ENCODE peak calls at places on chromosomes 13 and 19, in ten cellular contexts. D is epithelial cell of esophagus, W is cardiac muscle cell, T is mucosa of descending colon, U is heart right ventricle, V is thoracic aorta, J is Peyer's patch, C is NB4, X is uterus, G is bronchial epithelial cell. O is an unnamed sample.
A peak's percentile ranks its signal among the peaks of the same experiment; 100 is the strongest.

GRCh38 chr19:34180273-34180672 is 8.0 kb downstream of the LSM14A start:
- DNase-seq in D (no peak), W (no peak), T (no peak), U (no peak), V (no peak), J (no peak), C (no peak), X (no peak), G (no peak), O (no peak)

GRCh38 chr13:23899555-23899954 is 2.3 kb upstream of the C1QTNF9B start:
- DNase-seq in D (peak; percentile 35), W (peak; percentile 40), T (peak; percentile 18), U (peak; percentile 59), V (no peak), J (no peak), C (peak; percentile 20), X (peak; percentile 37), G (peak; percentile 37), O (no peak)

GRCh38 chr13:46324976-46325375 is 62.1 kb downstream of the RUBCNL start:
- DNase-seq in D (peak; percentile 66), W (no peak), T (no peak), U (no peak), V (no peak), J (no peak), C (no peak), X (no peak), G (peak; percentile 46), O (no peak)

GRCh38 chr19:49056101-49056901 is 1.2 kb downstream of the CGB7 start:
- DNase-seq in D (peak; percentile 68), W (peak; percentile 69), T (peak; percentile 74), U (peak; percentile 43), V (no peak), J (peak; percentile 45), C (peak; percentile 79), X (peak; percentile 28), G (peak; percentile 57), O (peak; percentile 72)

GRCh38 chr19:33175886-33176669 is 18.1 kb upstream of the LRP3 start:
- DNase-seq in D (peak; percentile 26), W (peak; percentile 56), T (no peak), U (no peak), V (no peak), J (no peak), C (peak; percentile 53), X (peak; percentile 43), G (no peak), O (no peak)

GRCh38 chr13:37747071-37747612 is 122.4 kb downstream of the TRPC4 start:
- DNase-seq in D (peak; percentile 84), W (no peak), T (no peak), U (no peak), V (no peak), J (no peak), C (no peak), X (no peak), G (peak; percentile 80), O (no peak)

GRCh38 chr19:51372021-51372648 is 319 bp downstream of the NKG7 start:
- DNase-seq in D (no peak), W (no peak), T (no peak), U (no peak), V (no peak), J (no peak), C (no peak), X (no peak), G (no peak), O (no peak)

GRCh38 chr19:40640744-40641143 is 39.6 kb downstream of the LTBP4 start:
- DNase-seq in D (no peak), W (no peak), T (no peak), U (peak; percentile 46), V (no peak), J (no peak), C (peak; percentile 46), X (no peak), G (peak; percentile 17), O (no peak)

GRCh38 chr13:43113603-43114002 is 90.2 kb downstream of the DNAJC15 start:
- DNase-seq in D (no peak), W (no peak), T (no peak), U (no peak), V (no peak), J (no peak), C (no peak), X (no peak), G (no peak), O (no peak)

GRCh38 chr13:96821381-96821780 is 172.9 kb downstream of the OXGR1 start:
- DNase-seq in D (peak; percentile 41), W (no peak), T (no peak), U (no peak), V (no peak), J (no peak), C (no peak), X (no peak), G (peak; percentile 22), O (no peak)

GRCh38 chr13:110405597-110406450 is 98.7 kb downstream of the COL4A2 start:
- DNase-seq in D (no peak), W (no peak), T (no peak), U (no peak), V (no peak), J (no peak), C (no peak), X (no peak), G (peak; percentile 26), O (no peak)

GRCh38 chr19:49331616-49332055 is 3.6 kb upstream of the CD37 start:
- DNase-seq in D (peak; percentile 62), W (peak; percentile 36), T (peak; percentile 44), U (no peak), V (no peak), J (peak; percentile 72), C (peak; percentile 66), X (no peak), G (peak; percentile 61), O (no peak)

GRCh38 chr19:31312004-31312403 is 37.2 kb downstream of the TSHZ3 start:
- DNase-seq in D (peak; percentile 10), W (no peak), T (peak; percentile 21), U (peak; percentile 34), V (no peak), J (no peak), C (peak; percentile 78), X (peak; percentile 70), G (peak; percentile 16), O (no peak)

GRCh38 chr13:46166947-46167610 is 14.9 kb downstream of the LCP1 start:
- DNase-seq in D (no peak), W (no peak), T (no peak), U (no peak), V (no peak), J (no peak), C (peak; percentile 47), X (no peak), G (no peak), O (no peak)

GRCh38 chr19:56309511-56310185 is 5.0 kb downstream of the ZSCAN5A start:
- DNase-seq in D (peak; percentile 75), W (peak; percentile 62), T (peak; percentile 57), U (no peak), V (no peak), J (peak; percentile 32), C (peak; percentile 73), X (no peak), G (no peak), O (peak; percentile 44)
- TF ChIP-seq CTCF in D (peak; percentile 90), W (peak; percentile 83), T (peak; percentile 68), U (peak; percentile 64), V (peak; percentile 38), J (peak; percentile 59), C (peak; percentile 95), X (no peak), G (peak; percentile 85), O (no peak)

DNA sequence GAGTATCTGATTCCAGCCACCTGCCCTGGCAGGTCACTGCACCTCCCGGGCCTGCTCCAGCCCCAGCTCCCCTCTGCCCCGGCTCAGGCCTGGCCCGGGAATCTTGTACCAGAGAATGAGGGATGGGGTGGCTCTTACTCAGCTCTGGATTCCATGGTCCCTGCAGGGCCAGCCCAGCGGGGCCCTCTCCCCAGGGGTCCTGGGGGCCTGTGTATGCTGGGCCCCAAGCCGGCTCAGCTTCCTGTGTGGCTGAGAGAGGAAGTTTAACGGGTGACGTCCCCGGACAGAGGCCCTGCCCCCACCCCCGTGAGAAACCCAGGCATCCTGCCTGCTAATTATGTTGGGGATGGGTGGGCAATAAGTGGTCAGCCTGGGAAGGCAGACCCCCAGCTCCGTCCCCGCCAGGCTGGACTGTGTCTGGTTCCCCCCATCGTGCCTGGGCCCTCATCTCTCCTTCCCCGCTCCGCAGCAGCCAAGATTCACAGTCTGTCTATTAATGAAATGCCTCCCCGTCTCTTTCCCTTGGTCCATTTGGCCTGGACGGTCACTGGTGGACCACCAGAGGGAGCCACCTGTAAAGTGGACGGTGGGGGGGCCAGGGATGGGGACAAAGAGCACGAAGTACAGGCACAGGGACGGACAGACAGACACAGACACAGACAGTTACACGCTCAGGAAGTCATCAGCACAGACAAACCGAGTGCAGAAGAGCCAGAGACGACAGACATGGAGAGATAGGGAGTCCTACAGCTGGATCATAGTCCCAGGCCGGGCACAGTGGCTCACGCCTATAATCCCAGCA is at the start of gene DENND1C:
- DNase-seq in D (no peak), W (peak; percentile 54), T (peak; percentile 59), U (no peak), V (no peak), J (peak; percentile 85), C (peak; percentile 88), X (no peak), G (no peak), O (peak; percentile 67)
- TF ChIP-seq CTCF in D (no peak), W (peak; percentile 62), T (peak; percentile 7), U (peak; percentile 40), V (no peak), J (peak; percentile 35), C (peak; percentile 52), X (no peak), G (peak; percentile 5), O (no peak)

GRCh38 chr19:16896913-16897571 is 8.2 kb downstream of the F2RL3 start:
- DNase-seq in D (peak; percentile 95), W (peak; percentile 97), T (peak; percentile 95), U (peak; percentile 97), V (peak; percentile 95), J (peak; percentile 86), C (peak; percentile 86), X (peak; percentile 97), G (peak; percentile 74), O (peak; percentile 67)

GRCh38 chr19:16898306-16899015 is 9.7 kb downstream of the F2RL3 start:
- DNase-seq in D (no peak), W (no peak), T (no peak), U (no peak), V (no peak), J (no peak), C (no peak), X (no peak), G (no peak), O (no peak)

GRCh38 chr19:16901491-16902175 is 12.8 kb downstream of the F2RL3 start:
- DNase-seq in D (no peak), W (no peak), T (no peak), U (no peak), V (no peak), J (no peak), C (no peak), X (no peak), G (no peak), O (no peak)

GRCh38 chr19:16897572-16898056 is 8.8 kb downstream of the F2RL3 start:
- DNase-seq in D (peak; percentile 30), W (no peak), T (no peak), U (no peak), V (no peak), J (peak; percentile 35), C (no peak), X (peak; percentile 54), G (no peak), O (no peak)

GRCh38 chr19:16899566-16900075 is 10.8 kb downstream of the F2RL3 start:
- DNase-seq in D (peak; percentile 24), W (peak; percentile 62), T (peak; percentile 45), U (no peak), V (no peak), J (peak; percentile 49), C (peak; percentile 78), X (no peak), G (peak; percentile 8), O (no peak)
- TF ChIP-seq CTCF in D (peak; percentile 39), W (peak; percentile 70), T (peak; percentile 41), U (peak; percentile 47), V (no peak), J (peak; percentile 41), C (peak; percentile 85), X (no peak), G (peak; percentile 59), O (no peak)

GRCh38 chr13:48749699-48750473 is 96.2 kb downstream of the CYSLTR2 start:
- DNase-seq in D (peak; percentile 99), W (peak; percentile 68), T (peak; percentile 63), U (peak; percentile 79), V (peak; percentile 75), J (peak; percentile 53), C (peak; percentile 97), X (peak; percentile 94), G (peak; percentile 100), O (no peak)
- TF ChIP-seq CTCF in D (peak; percentile 48), W (peak; percentile 70), T (peak; percentile 14), U (peak; percentile 53), V (peak; percentile 47), J (peak; percentile 57), C (peak; percentile 64), X (peak; percentile 51), G (peak; percentile 62), O (no peak)